ENCODE peak calls at places on chromosomes 13 and 19, in five cellular contexts. C is posterior cingulate gyrus, A is GM04504, W is HuH-7.5, G is foreskin fibroblast. I is an unnamed sample.

GRCh38 chr19:10499550-10500246 is 3.5 kb downstream of the KEAP1 start:
- DNase-seq in G (no peak), W (no peak), A (no peak), C (no peak), I (no peak)

GRCh38 chr19:4976412-4977298 is 7.7 kb downstream of the KDM4B start:
- DNase-seq in C (no peak), W (peak), G (peak), A (peak), I (peak)

GRCh38 chr13:100068532-100068931 is 20.4 kb upstream of the PCCA start:
- DNase-seq in A (no peak), C (no peak), W (no peak), G (no peak), I (no peak)

GRCh38 chr19:41793414-41793727 is 3.0 kb upstream of the CEACAM3 start:
- DNase-seq in G (no peak), W (no peak), A (no peak), C (no peak), I (no peak)

GRCh38 chr19:13169769-13170168 is 19.6 kb downstream of the IER2 start:
- DNase-seq in G (peak), W (peak), C (no peak), A (no peak), I (peak)

GRCh38 chr19:13459351-13459750 is 46.9 kb downstream of the CACNA1A start:
- DNase-seq in G (no peak), C (peak), A (no peak), W (no peak), I (no peak)

GRCh38 chr19:37977992-37978391 is 71.0 kb downstream of the SIPA1L3 start:
- DNase-seq in W (no peak), A (no peak), G (no peak), C (peak), I (no peak)

GRCh38 chr13:99087954-99088491 is 110.2 kb upstream of the DOCK9 start:
- DNase-seq in G (no peak), A (no peak), W (peak), C (no peak), I (peak)

GRCh38 chr19:39166571-39167391 is 30.0 kb upstream of the NCCRP1 start:
- DNase-seq in W (no peak), C (peak), G (peak), A (no peak), I (no peak)

GRCh38 chr19:7386308-7386707 is 37.6 kb downstream of the ARHGEF18 start:
- DNase-seq in A (no peak), W (peak), G (no peak), C (no peak), I (peak)

GRCh38 chr13:51564252-51564651 is 20.0 kb upstream of the WDFY2 start:
- DNase-seq in C (no peak), A (no peak), W (no peak), G (no peak), I (no peak)

I was measured in A549.